ENCODE peak calls at places on chromosome X, in five cellular contexts. One of them, this sample, is unnamed.
A peak's percentile ranks its signal among the peaks of the same experiment; 100 is the strongest.

GRCh38 chrX:110442631-110443030 is 84.0 kb downstream of the RTL9 start:
- DNase-seq in upper lobe of right lung: no peak
- DNase-seq in colonic mucosa: no peak
- DNase-seq in cardiac fibroblast: peak; percentile 16
- DNase-seq in HepG2: peak; percentile 54
- DNase-seq in this sample: peak; percentile 12

GRCh38 chrX:130082244-130083106 is 27.8 kb downstream of the ELF4 start:
- DNase-seq in upper lobe of right lung: peak; percentile 75
- DNase-seq in colonic mucosa: no peak
- DNase-seq in cardiac fibroblast: peak; percentile 25
- DNase-seq in HepG2: no peak
- DNase-seq in this sample: peak; percentile 55

GRCh38 chrX:75303795-75304194 is 29.9 kb downstream of the UPRT start:
- DNase-seq in upper lobe of right lung: no peak
- DNase-seq in colonic mucosa: no peak
- DNase-seq in cardiac fibroblast: peak; percentile 72
- DNase-seq in HepG2: no peak
- DNase-seq in this sample: peak; percentile 11

GRCh38 chrX:44352739-44353138 is 9.3 kb upstream of the EFHC2 start:
- DNase-seq in upper lobe of right lung: no peak
- DNase-seq in colonic mucosa: no peak
- DNase-seq in cardiac fibroblast: peak; percentile 14
- DNase-seq in HepG2: no peak
- DNase-seq in this sample: no peak

GRCh38 chrX:9873952-9874351 is 87.7 kb downstream of the SHROOM2 start:
- DNase-seq in upper lobe of right lung: no peak
- DNase-seq in colonic mucosa: peak; percentile 31
- DNase-seq in cardiac fibroblast: no peak
- DNase-seq in HepG2: peak; percentile 24
- DNase-seq in this sample: peak; percentile 47

GRCh38 chrX:10514891-10515290 is 105.5 kb downstream of the MID1 start:
- DNase-seq in upper lobe of right lung: no peak
- DNase-seq in colonic mucosa: no peak
- DNase-seq in cardiac fibroblast: peak; percentile 65
- DNase-seq in HepG2: no peak
- DNase-seq in this sample: peak; percentile 24

GRCh38 chrX:153944140-153944799 is at the start of gene RENBP:
- DNase-seq in upper lobe of right lung: peak; percentile 86
- DNase-seq in colonic mucosa: no peak
- DNase-seq in cardiac fibroblast: no peak
- DNase-seq in HepG2: no peak
- DNase-seq in this sample: no peak

GRCh38 chrX:63754141-63754859 is 30.7 kb downstream of the ARHGEF9 start:
- DNase-seq in upper lobe of right lung: no peak
- DNase-seq in colonic mucosa: peak; percentile 36
- DNase-seq in cardiac fibroblast: peak; percentile 32
- DNase-seq in HepG2: no peak
- DNase-seq in this sample: peak; percentile 30

GRCh38 chrX:35101901-35102300 is 159.3 kb downstream of the FAM47B start:
- DNase-seq in upper lobe of right lung: no peak
- DNase-seq in colonic mucosa: no peak
- DNase-seq in cardiac fibroblast: no peak
- DNase-seq in HepG2: no peak
- DNase-seq in this sample: no peak

GRCh38 chrX:1727531-1728027 is 112.7 kb downstream of the ASMT start:
- DNase-seq in upper lobe of right lung: no peak
- DNase-seq in colonic mucosa: no peak
- DNase-seq in cardiac fibroblast: no peak
- DNase-seq in HepG2: peak; percentile 7
- DNase-seq in this sample: no peak

GRCh38 chrX:70289793-70290770 is at the start of the genes KIF4A and PDZD11:
- DNase-seq in upper lobe of right lung: peak; percentile 90
- DNase-seq in colonic mucosa: peak; percentile 84
- DNase-seq in cardiac fibroblast: peak; percentile 83
- DNase-seq in HepG2: peak; percentile 72
- DNase-seq in this sample: peak; percentile 81

GRCh38 chrX:9464435-9465371 is at the start of gene TBL1X:
- DNase-seq in upper lobe of right lung: peak; percentile 75
- DNase-seq in colonic mucosa: peak; percentile 58
- DNase-seq in cardiac fibroblast: peak; percentile 57
- DNase-seq in HepG2: peak; percentile 37
- DNase-seq in this sample: peak; percentile 54

GRCh38 chrX:154043003-154043402 is 23.3 kb upstream of the IRAK1 start:
- DNase-seq in upper lobe of right lung: no peak
- DNase-seq in colonic mucosa: no peak
- DNase-seq in cardiac fibroblast: peak; percentile 81
- DNase-seq in HepG2: no peak
- DNase-seq in this sample: peak; percentile 88

GRCh38 chrX:114583646-114584433 is at the start of gene HTR2C:
- DNase-seq in upper lobe of right lung: no peak
- DNase-seq in colonic mucosa: no peak
- DNase-seq in cardiac fibroblast: no peak
- DNase-seq in HepG2: no peak
- DNase-seq in this sample: no peak

GRCh38 chrX:111047575-111047974 is 48.4 kb upstream of the PAK3 start:
- DNase-seq in upper lobe of right lung: no peak
- DNase-seq in colonic mucosa: no peak
- DNase-seq in cardiac fibroblast: peak; percentile 38
- DNase-seq in HepG2: no peak
- DNase-seq in this sample: peak; percentile 1

GRCh38 chrX:17812763-17813162 is 48.3 kb downstream of the RAI2 start:
- DNase-seq in upper lobe of right lung: no peak
- DNase-seq in colonic mucosa: no peak
- DNase-seq in cardiac fibroblast: no peak
- DNase-seq in HepG2: no peak
- DNase-seq in this sample: peak; percentile 10

GRCh38 chrX:44094821-44095530 is 121.8 kb upstream of the NDP start:
- DNase-seq in upper lobe of right lung: no peak
- DNase-seq in colonic mucosa: no peak
- DNase-seq in cardiac fibroblast: no peak
- DNase-seq in HepG2: no peak
- DNase-seq in this sample: no peak

GRCh38 chrX:7027071-7027470 is 120.4 kb upstream of the STS start:
- DNase-seq in upper lobe of right lung: no peak
- DNase-seq in colonic mucosa: peak; percentile 24
- DNase-seq in cardiac fibroblast: no peak
- DNase-seq in HepG2: no peak
- DNase-seq in this sample: no peak

GRCh38 chrX:133697656-133698055 is 282.4 kb upstream of the GPC4 start:
- DNase-seq in upper lobe of right lung: no peak
- DNase-seq in colonic mucosa: no peak
- DNase-seq in cardiac fibroblast: no peak
- DNase-seq in HepG2: no peak
- DNase-seq in this sample: no peak

GRCh38 chrX:123121241-123121640 is 62.8 kb upstream of the GRIA3 start:
- DNase-seq in upper lobe of right lung: no peak
- DNase-seq in colonic mucosa: no peak
- DNase-seq in cardiac fibroblast: no peak
- DNase-seq in HepG2: no peak
- DNase-seq in this sample: no peak

GRCh38 chrX:25519258-25519657 is 503.5 kb upstream of the ARX start:
- DNase-seq in upper lobe of right lung: no peak
- DNase-seq in colonic mucosa: no peak
- DNase-seq in cardiac fibroblast: no peak
- DNase-seq in HepG2: no peak
- DNase-seq in this sample: no peak

GRCh38 chrX:129744881-129745321 is 6.1 kb downstream of the XPNPEP2 start:
- DNase-seq in upper lobe of right lung: no peak
- DNase-seq in colonic mucosa: no peak
- DNase-seq in cardiac fibroblast: no peak
- DNase-seq in HepG2: no peak
- DNase-seq in this sample: no peak

GRCh38 chrX:11535156-11535919 is 130.4 kb downstream of the ARHGAP6 start:
- DNase-seq in upper lobe of right lung: no peak
- DNase-seq in colonic mucosa: no peak
- DNase-seq in cardiac fibroblast: no peak
- DNase-seq in HepG2: no peak
- DNase-seq in this sample: peak; percentile 16

GRCh38 chrX:11541510-11541909 is 124.2 kb downstream of the ARHGAP6 start:
- DNase-seq in upper lobe of right lung: no peak
- DNase-seq in colonic mucosa: no peak
- DNase-seq in cardiac fibroblast: peak; percentile 22
- DNase-seq in HepG2: no peak
- DNase-seq in this sample: no peak

GRCh38 chrX:11537141-11537540 is 128.6 kb downstream of the ARHGAP6 start:
- DNase-seq in upper lobe of right lung: no peak
- DNase-seq in colonic mucosa: no peak
- DNase-seq in cardiac fibroblast: no peak
- DNase-seq in HepG2: no peak
- DNase-seq in this sample: no peak

GRCh38 chrX:11543249-11543648 is 122.5 kb downstream of the ARHGAP6 start:
- DNase-seq in upper lobe of right lung: no peak
- DNase-seq in colonic mucosa: no peak
- DNase-seq in cardiac fibroblast: no peak
- DNase-seq in HepG2: no peak
- DNase-seq in this sample: no peak

DNA sequence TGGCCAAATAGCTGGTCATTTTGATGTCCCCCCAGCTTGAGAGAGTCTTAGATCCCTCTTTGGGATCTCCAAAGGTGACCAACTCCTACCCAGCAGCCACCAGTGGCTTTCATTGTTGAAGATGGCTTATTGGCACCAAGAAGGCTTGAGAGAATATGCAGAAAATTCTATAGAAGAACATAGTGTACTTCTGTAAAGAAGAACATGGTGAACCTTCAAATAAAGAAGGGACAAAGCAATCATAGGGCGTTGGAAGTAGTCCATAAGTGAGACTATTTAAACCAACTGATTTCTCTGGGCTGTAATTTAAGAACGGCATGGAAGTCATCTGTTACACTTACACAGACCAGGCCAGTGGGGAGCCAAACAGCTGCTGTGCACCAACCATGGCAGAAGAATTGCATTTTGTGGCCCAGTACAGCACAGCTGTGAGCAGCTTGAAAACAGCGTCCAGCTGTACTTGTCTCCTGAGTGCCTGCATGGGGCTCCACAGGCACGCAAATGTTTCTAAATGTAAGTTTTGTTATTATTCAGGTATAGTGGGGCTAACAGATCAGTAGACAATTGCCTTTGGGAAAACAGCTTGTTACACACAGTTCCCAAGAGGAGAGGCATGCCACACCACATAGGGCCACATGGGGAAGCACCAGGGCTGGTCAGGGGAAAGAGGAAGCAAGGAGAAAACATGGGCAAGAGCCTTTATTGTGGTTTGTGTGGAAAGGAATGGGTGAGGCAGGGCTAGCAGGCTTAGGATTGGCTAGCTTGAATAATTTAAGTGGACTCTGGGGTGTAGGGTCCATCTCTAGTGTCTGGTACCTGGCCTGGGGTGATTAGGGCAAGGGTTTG is 125.0 kb downstream of the ARHGAP6 start:
- DNase-seq in upper lobe of right lung: no peak
- DNase-seq in colonic mucosa: no peak
- DNase-seq in cardiac fibroblast: peak; percentile 15
- DNase-seq in HepG2: no peak
- DNase-seq in this sample: no peak
- TF ChIP-seq CTCF in upper lobe of right lung: no peak
- TF ChIP-seq CTCF in colonic mucosa: no peak
- TF ChIP-seq CTCF in cardiac fibroblast: no peak
- TF ChIP-seq CTCF in HepG2: no peak
- TF ChIP-seq CTCF in this sample: peak; percentile 30

DNA sequence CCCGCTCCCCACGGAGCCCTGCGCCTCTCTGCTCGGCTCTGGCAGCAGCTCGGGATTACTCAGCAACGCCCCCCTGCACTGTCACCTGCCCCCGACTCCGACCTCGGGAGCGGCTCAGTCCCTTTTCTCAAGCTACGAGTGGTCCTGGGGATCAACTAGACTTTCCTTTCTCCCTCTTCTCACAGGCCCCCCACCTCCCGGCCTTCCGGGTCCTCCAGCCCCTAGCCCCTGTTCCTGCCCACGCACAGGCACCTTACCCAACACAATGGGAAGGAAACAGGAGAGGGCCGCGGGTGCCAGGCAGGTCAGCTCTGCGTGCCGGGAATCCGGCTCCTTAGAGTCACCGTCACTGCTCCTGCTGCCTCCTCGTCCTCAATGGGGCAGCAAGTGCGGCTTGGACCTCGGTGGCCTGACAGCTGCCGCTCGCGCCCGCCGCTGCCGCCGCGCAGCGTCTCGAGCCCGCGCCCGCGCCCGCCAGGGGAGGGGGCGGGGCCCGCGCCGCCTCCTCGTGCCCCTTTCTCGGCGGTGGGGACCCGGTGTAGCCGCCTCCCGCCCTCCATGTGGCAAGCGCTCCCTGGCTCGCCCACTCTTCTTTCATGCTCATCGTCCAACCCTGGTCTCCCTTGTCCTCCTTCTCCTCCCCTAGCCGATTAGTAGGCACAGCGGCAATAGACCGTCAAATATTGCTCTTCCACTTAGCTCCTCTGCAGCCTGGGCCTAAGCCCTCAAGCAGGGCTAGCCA is at the start of gene RAB9B:
- DNase-seq in upper lobe of right lung: peak; percentile 83
- DNase-seq in colonic mucosa: peak; percentile 59
- DNase-seq in cardiac fibroblast: peak; percentile 42
- DNase-seq in HepG2: no peak
- DNase-seq in this sample: no peak
- H3K4me3 ChIP-seq in upper lobe of right lung: peak within 1 kb of the TSS; percentile 58
- H3K4me3 ChIP-seq in colonic mucosa: peak within 1 kb of the TSS; percentile 43
- H3K4me3 ChIP-seq in cardiac fibroblast: peak within 1 kb of the TSS; percentile 57
- H3K4me3 ChIP-seq in HepG2: peak within 1 kb of the TSS; percentile 66
- H3K4me3 ChIP-seq in this sample: peak within 1 kb of the TSS; percentile 57

GRCh38 chrX:21383546-21383945 is 9.3 kb downstream of the CNKSR2 start:
- DNase-seq in upper lobe of right lung: no peak
- DNase-seq in colonic mucosa: no peak
- DNase-seq in cardiac fibroblast: no peak
- DNase-seq in HepG2: no peak
- DNase-seq in this sample: peak; percentile 16

GRCh38 chrX:21384178-21384577 is 10.0 kb downstream of the CNKSR2 start:
- DNase-seq in upper lobe of right lung: no peak
- DNase-seq in colonic mucosa: no peak
- DNase-seq in cardiac fibroblast: no peak
- DNase-seq in HepG2: no peak
- DNase-seq in this sample: no peak

GRCh38 chrX:21382715-21383114 is 8.5 kb downstream of the CNKSR2 start:
- DNase-seq in upper lobe of right lung: no peak
- DNase-seq in colonic mucosa: no peak
- DNase-seq in cardiac fibroblast: no peak
- DNase-seq in HepG2: no peak
- DNase-seq in this sample: no peak
- TF ChIP-seq CTCF in upper lobe of right lung: peak; percentile 18
- TF ChIP-seq CTCF in colonic mucosa: no peak
- TF ChIP-seq CTCF in cardiac fibroblast: peak; percentile 28
- TF ChIP-seq CTCF in HepG2: no peak
- TF ChIP-seq CTCF in this sample: peak; percentile 18

GRCh38 chrX:13162772-13163171 is 118.4 kb upstream of the FAM9C start:
- DNase-seq in upper lobe of right lung: no peak
- DNase-seq in colonic mucosa: no peak
- DNase-seq in cardiac fibroblast: no peak
- DNase-seq in HepG2: no peak
- DNase-seq in this sample: no peak

GRCh38 chrX:13165266-13165665 is 120.8 kb upstream of the FAM9C start:
- DNase-seq in upper lobe of right lung: no peak
- DNase-seq in colonic mucosa: no peak
- DNase-seq in cardiac fibroblast: no peak
- DNase-seq in HepG2: no peak
- DNase-seq in this sample: no peak

GRCh38 chrX:13165747-13166146 is 121.3 kb upstream of the FAM9C start:
- DNase-seq in upper lobe of right lung: no peak
- DNase-seq in colonic mucosa: no peak
- DNase-seq in cardiac fibroblast: no peak
- DNase-seq in HepG2: no peak
- DNase-seq in this sample: no peak

GRCh38 chrX:13167444-13168207 is 123.2 kb upstream of the FAM9C start:
- DNase-seq in upper lobe of right lung: no peak
- DNase-seq in colonic mucosa: no peak
- DNase-seq in cardiac fibroblast: peak; percentile 81
- DNase-seq in HepG2: no peak
- DNase-seq in this sample: peak; percentile 46

GRCh38 chrX:13164611-13165010 is 120.2 kb upstream of the FAM9C start:
- DNase-seq in upper lobe of right lung: no peak
- DNase-seq in colonic mucosa: no peak
- DNase-seq in cardiac fibroblast: no peak
- DNase-seq in HepG2: no peak
- DNase-seq in this sample: no peak
- H3K4me3 ChIP-seq in upper lobe of right lung: no peak overlapping the region
- H3K4me3 ChIP-seq in colonic mucosa: no peak overlapping the region
- H3K4me3 ChIP-seq in cardiac fibroblast: no peak overlapping the region
- H3K4me3 ChIP-seq in HepG2: no peak overlapping the region
- H3K4me3 ChIP-seq in this sample: no peak overlapping the region

This sample was measured in fibroblast of villous mesenchyme.